ENCODE peak calls at places on chromosomes 16 and 17, in seven cellular contexts. T is DND-41; F is pancreas; B is tibial artery; G is activated naive CD4-positive, alpha-beta T cell treated with anti-CD3 and anti-CD28 coated beads, Interleukin-2, amount 50 U/mL, for 16 hours; Z is posterior cingulate gyrus; X is RCC 7860. W is an unnamed sample.

GRCh38 chr16:29148867-29149272 is 164.0 kb downstream of the LAT start:
- DNase-seq in T (peak), F (no peak), B (no peak), G (peak), Z (peak), X (no peak), W (peak)

GRCh38 chr17:42276609-42277341 is 584 bp upstream of the STAT5B start:
- DNase-seq in T (no peak), F (peak), B (peak), G (no peak), Z (peak), X (peak), W (no peak)

GRCh38 chr17:46984341-46984740 is 5.3 kb upstream of the RPRML start:
- DNase-seq in T (no peak), F (no peak), B (no peak), G (no peak), Z (no peak), X (no peak), W (no peak)

GRCh38 chr17:58535431-58535830 is 21.0 kb upstream of the MTMR4 start:
- DNase-seq in T (no peak), F (no peak), B (no peak), G (no peak), Z (no peak), X (no peak), W (no peak)

GRCh38 chr17:79777166-79777843 is 643 bp upstream of the CBX2 start:
- DNase-seq in T (peak), F (peak), B (no peak), G (peak), Z (peak), X (peak), W (no peak)

GRCh38 chr16:56970934-56971767 is 9.4 kb downstream of the CETP start:
- DNase-seq in T (no peak), F (no peak), B (no peak), G (no peak), Z (no peak), X (no peak), W (no peak)

GRCh38 chr16:48504216-48504615 is 105.8 kb downstream of the N4BP1 start:
- DNase-seq in T (no peak), F (no peak), B (no peak), G (no peak), Z (no peak), X (no peak), W (no peak)

GRCh38 chr17:42177684-42178083 is 3.3 kb downstream of the KCNH4 start:
- DNase-seq in T (no peak), F (no peak), B (no peak), G (no peak), Z (no peak), X (no peak), W (no peak)

GRCh38 chr16:83338941-83339340 is 468.8 kb upstream of the HSBP1 start:
- DNase-seq in T (no peak), F (no peak), B (no peak), G (no peak), Z (no peak), X (no peak), W (no peak)

GRCh38 chr17:3557768-3558583 is at the start of gene TRPV3:
- DNase-seq in T (peak), F (peak), B (no peak), G (peak), Z (no peak), X (no peak), W (peak)

GRCh38 chr16:83933885-83934683 is 19.0 kb upstream of the OSGIN1 start:
- DNase-seq in T (no peak), F (peak), B (no peak), G (no peak), Z (peak), X (no peak), W (no peak)

GRCh38 chr17:16945513-16946201 is 26.3 kb downstream of the TNFRSF13B start:
- DNase-seq in T (no peak), F (peak), B (no peak), G (no peak), Z (no peak), X (no peak), W (no peak)

GRCh38 chr17:45129426-45129939 is 2.8 kb downstream of the PLCD3 start:
- DNase-seq in T (no peak), F (peak), B (no peak), G (no peak), Z (no peak), X (peak), W (no peak)

GRCh38 chr17:49067163-49067562 is 65.4 kb upstream of the B4GALNT2 start:
- DNase-seq in T (no peak), F (no peak), B (no peak), G (no peak), Z (no peak), X (no peak), W (no peak)

GRCh38 chr17:37605081-37605480 is 4.1 kb downstream of the SYNRG start:
- DNase-seq in T (no peak), F (no peak), B (no peak), G (no peak), Z (no peak), X (no peak), W (no peak)

GRCh38 chr17:56751145-56751743 is 82.5 kb downstream of the C17orf67 start:
- DNase-seq in T (no peak), F (no peak), B (no peak), G (no peak), Z (no peak), X (no peak), W (no peak)

GRCh38 chr16:77896357-77896972 is 108.1 kb downstream of the VAT1L start:
- DNase-seq in T (no peak), F (no peak), B (no peak), G (no peak), Z (no peak), X (no peak), W (no peak)

GRCh38 chr17:78696016-78696992 is 85.8 kb downstream of the CYTH1 start:
- DNase-seq in T (no peak), F (no peak), B (no peak), G (no peak), Z (no peak), X (no peak), W (no peak)

GRCh38 chr16:69921125-69921524 is 30.0 kb upstream of the CLEC18A start:
- DNase-seq in T (no peak), F (no peak), B (peak), G (no peak), Z (no peak), X (no peak), W (no peak)

GRCh38 chr17:82984751-82985435 is 94.5 kb upstream of the METRNL start:
- DNase-seq in T (no peak), F (no peak), B (no peak), G (no peak), Z (no peak), X (no peak), W (no peak)

GRCh38 chr17:16948587-16949376 is 23.1 kb downstream of the TNFRSF13B start:
- DNase-seq in T (no peak), F (no peak), B (no peak), G (no peak), Z (no peak), X (no peak), W (no peak)

GRCh38 chr17:82848022-82848592 is 8.3 kb upstream of the ZNF750 start:
- DNase-seq in T (peak), F (no peak), B (peak), G (peak), Z (no peak), X (no peak), W (peak)

GRCh38 chr16:264440-264951 is 11.2 kb downstream of the RGS11 start:
- DNase-seq in T (no peak), F (peak), B (peak), G (no peak), Z (no peak), X (no peak), W (no peak)

GRCh38 chr16:71499775-71500364 is 10.7 kb upstream of the ZNF19 start:
- DNase-seq in T (peak), F (no peak), B (no peak), G (peak), Z (no peak), X (peak), W (peak)

GRCh38 chr17:63549289-63549945 is 860 bp upstream of the DCAF7 start:
- DNase-seq in T (no peak), F (peak), B (no peak), G (no peak), Z (peak), X (no peak), W (no peak)

GRCh38 chr17:43720311-43721060 is 38.1 kb downstream of the SOST start:
- DNase-seq in T (peak), F (peak), B (peak), G (peak), Z (peak), X (no peak), W (peak)

GRCh38 chr16:85573696-85574641 is 39.2 kb upstream of the GSE1 start:
- DNase-seq in T (no peak), F (peak), B (peak), G (no peak), Z (peak), X (no peak), W (no peak)

GRCh38 chr17:61635913-61636432 is 45.0 kb upstream of the NACA2 start:
- DNase-seq in T (peak), F (no peak), B (no peak), G (peak), Z (no peak), X (peak), W (peak)

GRCh38 chr17:15377200-15377599 is 35.8 kb upstream of the TEKT3 start:
- DNase-seq in T (no peak), F (no peak), B (no peak), G (no peak), Z (no peak), X (peak), W (no peak)

GRCh38 chr17:30336369-30337171 is 2.7 kb upstream of the TMIGD1 start:
- DNase-seq in T (peak), F (no peak), B (no peak), G (peak), Z (no peak), X (peak), W (peak)

GRCh38 chr16:50360033-50360778 is 8.6 kb downstream of the BRD7 start:
- DNase-seq in T (no peak), F (no peak), B (peak), G (no peak), Z (no peak), X (no peak), W (no peak)

GRCh38 chr17:80114758-80115157 is 13.4 kb downstream of the GAA start:
- DNase-seq in T (peak), F (no peak), B (no peak), G (no peak), Z (no peak), X (no peak), W (no peak)

GRCh38 chr16:84532299-84532724 is 27.9 kb upstream of the MEAK7 start:
- DNase-seq in T (no peak), F (no peak), B (peak), G (no peak), Z (no peak), X (peak), W (no peak)

GRCh38 chr16:1486551-1487390 is 2.0 kb downstream of the PTX4 start:
- DNase-seq in T (no peak), F (peak), B (no peak), G (no peak), Z (no peak), X (no peak), W (no peak)

W was measured in effector memory CD8-positive, alpha-beta T cell.